ENCODE peak calls at places on chromosomes 12 and 14, in six cellular contexts. Y is neural progenitor cell; Q is AG08395; F is fibroblast of lung; O is CD8-positive, alpha-beta T cell; Z is T-cell. B is an unnamed sample.

GRCh38 chr12:71945121-71945520 is 6.5 kb downstream of the TPH2 start:
- DNase-seq in Y (no peak), Q (no peak), F (no peak), O (no peak), Z (no peak), B (no peak)

GRCh38 chr12:104529130-104529874 is 72.6 kb downstream of the CHST11 start:
- DNase-seq in Y (no peak), Q (no peak), F (no peak), O (no peak), Z (no peak), B (peak)

GRCh38 chr12:22821985-22822384 is 197.0 kb downstream of the ETNK1 start:
- DNase-seq in Y (no peak), Q (no peak), F (no peak), O (no peak), Z (no peak), B (peak)

GRCh38 chr12:104709692-104710435 is 248.2 kb downstream of the SLC41A2 start:
- DNase-seq in Y (no peak), Q (no peak), F (peak), O (no peak), Z (no peak), B (no peak)

GRCh38 chr14:38941485-38941884 is 161.6 kb downstream of the SEC23A start:
- DNase-seq in Y (no peak), Q (no peak), F (no peak), O (no peak), Z (no peak), B (peak)

GRCh38 chr12:31423405-31423804 is 97.5 kb upstream of the SINHCAF start:
- DNase-seq in Y (no peak), Q (no peak), F (no peak), O (no peak), Z (no peak), B (no peak)

GRCh38 chr14:81533212-81533535 is 479 bp downstream of the SEL1L start:
- DNase-seq in Y (no peak), Q (no peak), F (no peak), O (no peak), Z (no peak), B (no peak)

GRCh38 chr12:91361864-91362263 is 179.2 kb upstream of the DCN start:
- DNase-seq in Y (peak), Q (peak), F (peak), O (no peak), Z (no peak), B (peak)

GRCh38 chr12:6224550-6224949 is 24.4 kb downstream of the CD9 start:
- DNase-seq in Y (no peak), Q (peak), F (peak), O (no peak), Z (no peak), B (no peak)

GRCh38 chr12:52722680-52723079 is 19.4 kb upstream of the KRT77 start:
- DNase-seq in Y (no peak), Q (no peak), F (no peak), O (no peak), Z (no peak), B (no peak)

GRCh38 chr12:30447061-30447750 is 248.5 kb downstream of the IPO8 start:
- DNase-seq in Y (no peak), Q (no peak), F (no peak), O (no peak), Z (no peak), B (no peak)

GRCh38 chr12:89247541-89247942 is 104.8 kb downstream of the DUSP6 start:
- DNase-seq in Y (peak), Q (no peak), F (no peak), O (no peak), Z (no peak), B (peak)

GRCh38 chr14:67332468-67332867 is 27.1 kb downstream of the ATP6V1D start:
- DNase-seq in Y (no peak), Q (no peak), F (no peak), O (no peak), Z (no peak), B (peak)

GRCh38 chr12:101634724-101635123 is 40.0 kb downstream of the MYBPC1 start:
- DNase-seq in Y (no peak), Q (no peak), F (no peak), O (no peak), Z (no peak), B (no peak)

GRCh38 chr12:13571035-13571434 is 374.5 kb downstream of the EMP1 start:
- DNase-seq in Y (no peak), Q (no peak), F (no peak), O (no peak), Z (no peak), B (no peak)

GRCh38 chr14:68177728-68178127 is 358.1 kb downstream of the RAD51B start:
- DNase-seq in Y (no peak), Q (no peak), F (no peak), O (no peak), Z (no peak), B (no peak)

GRCh38 chr14:104331871-104332605 is 193.7 kb downstream of the KIF26A start:
- DNase-seq in Y (no peak), Q (no peak), F (no peak), O (peak), Z (no peak), B (no peak)

GRCh38 chr12:63821781-63822251 is 22.7 kb upstream of the SRGAP1 start:
- DNase-seq in Y (no peak), Q (no peak), F (peak), O (no peak), Z (no peak), B (no peak)

GRCh38 chr12:56189918-56190694 is 823 bp upstream of the SMARCC2 start:
- DNase-seq in Y (peak), Q (peak), F (peak), O (peak), Z (peak), B (peak)

GRCh38 chr12:45561488-45561887 is 168.0 kb upstream of the ARID2 start:
- DNase-seq in Y (no peak), Q (no peak), F (no peak), O (no peak), Z (no peak), B (no peak)

GRCh38 chr14:100873083-100873482 is 30.4 kb downstream of the RTL1 start:
- DNase-seq in Y (no peak), Q (peak), F (no peak), O (no peak), Z (no peak), B (no peak)

GRCh38 chr14:50605776-50606175 is 45.8 kb downstream of the ATL1 start:
- DNase-seq in Y (no peak), Q (no peak), F (peak), O (no peak), Z (no peak), B (no peak)

GRCh38 chr12:3236345-3237153 is 159.4 kb downstream of the TSPAN9 start:
- DNase-seq in Y (peak), Q (peak), F (peak), O (no peak), Z (no peak), B (peak)